ENCODE peak calls at places on chromosomes 6 and 20, in four cellular contexts. K, Y, J and Q are unnamed samples.
A peak's percentile ranks its signal among the peaks of the same experiment; 100 is the strongest.

GRCh38 chr20:61933951-61934715 is 131.5 kb downstream of the TAF4 start:
- DNase-seq in K (peak; percentile 25), Y (no peak), J (no peak), Q (peak; percentile 24)

GRCh38 chr6:133752129-133752528 is 136.8 kb upstream of the TCF21 start:
- DNase-seq in K (no peak), Y (no peak), J (no peak), Q (no peak)

GRCh38 chr6:163754866-163755265 is 340.3 kb downstream of the QKI start:
- DNase-seq in K (no peak), Y (no peak), J (no peak), Q (no peak)

GRCh38 chr6:127581576-127581975 is 4.6 kb downstream of the C6orf58 start:
- DNase-seq in K (no peak), Y (no peak), J (no peak), Q (no peak)

GRCh38 chr20:31718952-31719643 is 3.6 kb downstream of the BCL2L1 start:
- DNase-seq in K (no peak), Y (no peak), J (peak; percentile 43), Q (no peak)

GRCh38 chr6:90369024-90369519 is 72.4 kb upstream of the BACH2 start:
- DNase-seq in K (peak; percentile 71), Y (peak; percentile 13), J (peak; percentile 27), Q (no peak)

GRCh38 chr6:134882426-134883038 is 67.4 kb downstream of the ALDH8A1 start:
- DNase-seq in K (no peak), Y (no peak), J (peak; percentile 77), Q (peak; percentile 80)

GRCh38 chr20:444862-445426 is 17.4 kb downstream of the TBC1D20 start:
- DNase-seq in K (no peak), Y (no peak), J (no peak), Q (no peak)

GRCh38 chr20:20010639-20011500 is 6.3 kb upstream of the NAA20 start:
- DNase-seq in K (no peak), Y (no peak), J (no peak), Q (no peak)

GRCh38 chr6:24872769-24873168 is 63.0 kb downstream of the RIPOR2 start:
- DNase-seq in K (no peak), Y (no peak), J (no peak), Q (no peak)

GRCh38 chr6:100488231-100488630 is 23.5 kb upstream of the SIM1 start:
- DNase-seq in K (no peak), Y (no peak), J (no peak), Q (no peak)

GRCh38 chr6:4350571-4351505 is 215.5 kb upstream of the ECI2 start:
- DNase-seq in K (peak; percentile 55), Y (no peak), J (no peak), Q (no peak)

GRCh38 chr20:25217161-25218108 is 21.9 kb downstream of the ENTPD6 start:
- DNase-seq in K (no peak), Y (no peak), J (no peak), Q (no peak)

GRCh38 chr20:38152175-38153010 is 12.7 kb downstream of the TGM2 start:
- DNase-seq in K (peak; percentile 94), Y (peak; percentile 38), J (peak; percentile 79), Q (no peak)

GRCh38 chr6:153949606-153950005 is 89.4 kb upstream of the OPRM1 start:
- DNase-seq in K (no peak), Y (no peak), J (no peak), Q (no peak)

GRCh38 chr20:38748863-38749153 is 548 bp downstream of the ACTR5 start:
- DNase-seq in K (no peak), Y (no peak), J (no peak), Q (no peak)

GRCh38 chr6:143136647-143137046 is 76.0 kb downstream of the AIG1 start:
- DNase-seq in K (no peak), Y (no peak), J (no peak), Q (no peak)

GRCh38 chr6:39370021-39370420 is 47.5 kb upstream of the KCNK16 start:
- DNase-seq in K (no peak), Y (no peak), J (no peak), Q (no peak)

GRCh38 chr20:62475027-62475818 is 572 bp downstream of the GATA5 start:
- DNase-seq in K (no peak), Y (no peak), J (no peak), Q (no peak)

GRCh38 chr6:133917781-133918180 is 28.9 kb downstream of the TCF21 start:
- DNase-seq in K (no peak), Y (no peak), J (no peak), Q (no peak)

GRCh38 chr20:63042448-63043071 is 35.8 kb upstream of the BHLHE23 start:
- DNase-seq in K (peak; percentile 2), Y (no peak), J (no peak), Q (no peak)

GRCh38 chr20:63321148-63321831 is 28.3 kb downstream of the COL20A1 start:
- DNase-seq in K (peak; percentile 74), Y (no peak), J (no peak), Q (no peak)

GRCh38 chr6:150144294-150144868 is 1.5 kb downstream of the PPP1R14C start:
- DNase-seq in K (no peak), Y (no peak), J (no peak), Q (no peak)

GRCh38 chr20:5127204-5127858 is 523 bp downstream of the CDS2 start:
- DNase-seq in K (peak; percentile 53), Y (no peak), J (peak; percentile 52), Q (peak; percentile 47)

GRCh38 chr20:5531318-5532081 is 214.7 kb upstream of the PROKR2 start:
- DNase-seq in K (no peak), Y (no peak), J (no peak), Q (no peak)

GRCh38 chr20:2709205-2709981 is 16.8 kb downstream of the EBF4 start:
- DNase-seq in K (no peak), Y (no peak), J (no peak), Q (no peak)

GRCh38 chr20:5470943-5471342 is 154.2 kb upstream of the PROKR2 start:
- DNase-seq in K (no peak), Y (no peak), J (no peak), Q (no peak)

GRCh38 chr20:52481443-52481842 is 289.9 kb upstream of the ZFP64 start:
- DNase-seq in K (no peak), Y (no peak), J (no peak), Q (no peak)

GRCh38 chr6:110946498-110946897 is 12.0 kb upstream of the GTF3C6 start:
- DNase-seq in K (no peak), Y (no peak), J (no peak), Q (no peak)

GRCh38 chr20:18165553-18165952 is 27.9 kb downstream of the KAT14 start:
- DNase-seq in K (no peak), Y (no peak), J (no peak), Q (no peak)

GRCh38 chr6:141482773-141483172 is 650.0 kb upstream of the GJE1 start:
- DNase-seq in K (no peak), Y (no peak), J (no peak), Q (no peak)

GRCh38 chr6:3711776-3712175 is 39.7 kb downstream of the PXDC1 start:
- DNase-seq in K (no peak), Y (no peak), J (peak; percentile 71), Q (no peak)

GRCh38 chr6:84738996-84739865 is 25.2 kb downstream of the TBX18 start:
- DNase-seq in K (no peak), Y (no peak), J (no peak), Q (no peak)

GRCh38 chr20:2289475-2289874 is 6.3 kb upstream of the TGM3 start:
- DNase-seq in K (no peak), Y (no peak), J (no peak), Q (no peak)

GRCh38 chr6:25960689-25961088 is 1.9 kb upstream of the TRIM38 start:
- DNase-seq in K (no peak), Y (no peak), J (no peak), Q (no peak)

DNA sequence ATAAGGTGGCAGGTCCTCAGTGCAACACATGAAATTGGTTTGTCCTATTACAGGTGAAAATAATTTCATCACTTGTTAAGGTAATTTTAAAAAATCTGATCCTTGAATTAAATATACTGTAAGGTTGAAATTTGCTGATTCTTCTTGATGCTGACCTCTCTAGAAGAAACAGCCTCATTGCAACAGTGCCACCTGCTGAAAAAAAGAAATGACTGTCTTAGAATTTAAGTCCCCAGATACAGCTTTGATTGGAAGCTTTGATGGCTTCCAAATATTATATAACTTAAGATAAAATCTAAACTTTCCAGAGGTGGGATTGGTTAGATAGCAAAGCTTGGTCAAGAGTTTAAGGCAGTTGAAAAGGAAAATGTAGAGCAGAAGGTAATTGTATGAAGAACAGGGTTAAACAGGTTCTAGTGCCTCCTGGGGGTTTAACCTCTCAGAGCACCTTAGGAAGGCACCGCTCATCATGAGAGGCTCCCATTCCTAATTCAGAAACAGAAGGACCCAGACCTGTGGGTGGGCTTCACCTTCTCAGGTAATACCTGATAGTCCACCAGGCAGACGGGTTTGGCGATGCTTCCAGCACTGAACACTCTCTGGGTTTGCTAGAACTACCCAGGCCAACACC is 401.0 kb downstream of the PAX1 start:
- DNase-seq in K (no peak), Y (no peak), J (no peak), Q (no peak)
- TF ChIP-seq CTCF in K (peak; percentile 46), Y (no peak), J (no peak), Q (peak; percentile 30)

GRCh38 chr6:129747588-129748112 is 37.7 kb upstream of the ARHGAP18 start:
- DNase-seq in K (no peak), Y (no peak), J (no peak), Q (no peak)

GRCh38 chr6:129750390-129750789 is 40.4 kb upstream of the ARHGAP18 start:
- DNase-seq in K (no peak), Y (no peak), J (no peak), Q (no peak)

GRCh38 chr6:129748212-129748900 is 38.4 kb upstream of the ARHGAP18 start:
- DNase-seq in K (peak; percentile 27), Y (no peak), J (peak; percentile 39), Q (no peak)

GRCh38 chr6:129748901-129749748 is 39.1 kb upstream of the ARHGAP18 start:
- DNase-seq in K (no peak), Y (no peak), J (no peak), Q (no peak)

GRCh38 chr6:129749749-129750120 is 39.8 kb upstream of the ARHGAP18 start:
- DNase-seq in K (no peak), Y (no peak), J (no peak), Q (no peak)
- H3K4me3 ChIP-seq in K (no peak overlapping the region), Y (no peak overlapping the region), J (no peak overlapping the region), Q (no peak overlapping the region)

DNA sequence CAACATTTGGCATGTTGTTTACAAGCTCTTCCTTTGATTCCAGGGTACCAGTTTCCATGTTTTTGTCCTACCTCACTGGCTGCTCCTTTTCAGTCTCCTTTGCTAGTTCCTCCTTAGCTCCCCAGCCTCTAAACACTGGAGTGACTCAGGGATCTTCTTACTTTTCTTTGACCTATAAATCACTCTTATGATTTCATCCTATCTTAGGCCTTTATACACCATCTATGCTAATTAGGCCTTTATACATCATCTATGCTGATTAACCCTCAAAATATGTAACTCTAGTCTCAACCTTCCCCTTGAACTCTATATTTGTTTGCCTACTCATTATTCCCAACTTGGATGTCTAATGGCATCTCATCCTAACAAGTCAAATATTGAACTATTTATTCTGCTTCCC is 9.5 kb downstream of the TMEM30A start:
- DNase-seq in K (no peak), Y (no peak), J (no peak), Q (no peak)
- H3K27ac ChIP-seq in K (no peak overlapping the region), Y (no peak overlapping the region), J (no peak overlapping the region), Q (no peak overlapping the region)

DNA sequence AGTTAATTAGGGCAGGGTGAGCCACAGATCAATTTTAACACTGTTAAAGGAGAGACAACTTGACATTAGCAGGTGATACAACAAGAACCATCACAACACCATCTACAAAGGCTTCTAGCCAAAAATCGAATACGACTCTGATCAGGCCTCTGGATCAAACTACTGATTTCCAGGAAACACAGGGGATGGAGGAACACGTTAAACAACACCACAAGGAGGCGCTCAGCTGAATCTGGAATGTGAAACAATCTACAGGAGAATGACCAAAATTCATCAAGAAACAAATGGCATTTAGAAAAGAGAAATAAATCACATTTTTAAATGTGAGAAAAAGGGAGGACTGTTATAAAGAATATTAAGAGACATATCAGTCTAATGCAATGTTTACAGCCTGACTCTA is 13.5 kb upstream of the MAFB start:
- DNase-seq in K (no peak), Y (no peak), J (no peak), Q (no peak)
- TF ChIP-seq CTCF in K (no peak), Y (no peak), J (no peak), Q (no peak)